ENCODE peak calls at places on chromosomes 16 and 17, in seven cellular contexts. K, C, W, X, A, B and H are unnamed samples.

GRCh38 chr16:30902070-30902972 is 5.9 kb downstream of the CTF1 start:
- DNase-seq in X (peak; percentile 69), K (peak; percentile 57), C (peak; percentile 38), A (peak; percentile 28), B (peak; percentile 67), W (peak; percentile 29), H (peak; percentile 64)

GRCh38 chr17:64461788-64462187 is 12.9 kb downstream of the MILR1 start:
- DNase-seq in X (no peak), A (no peak), K (no peak), B (no peak), W (no peak), C (no peak), H (no peak)

GRCh38 chr17:44794699-44795413 is 35.2 kb downstream of the GJC1 start:
- DNase-seq in X (no peak), B (peak; percentile 82), A (peak; percentile 86), W (no peak), K (peak; percentile 94), C (no peak), H (peak; percentile 96)

GRCh38 chr17:42135664-42136653 is 13.4 kb downstream of the HSPB9 start:
- DNase-seq in C (no peak), X (peak; percentile 13), A (peak; percentile 46), B (peak; percentile 91), K (peak; percentile 73), W (no peak), H (peak; percentile 73)

GRCh38 chr16:1327619-1327947 is 5.9 kb upstream of the BAIAP3 start:
- DNase-seq in C (no peak), X (no peak), K (no peak), W (no peak), B (no peak), A (no peak), H (no peak)

GRCh38 chr17:78446833-78447232 is 68.4 kb downstream of the PGS1 start:
- DNase-seq in X (no peak), A (no peak), C (no peak), B (no peak), W (no peak), K (no peak), H (no peak)

GRCh38 chr17:44924107-44924544 is 8.8 kb upstream of the GFAP start:
- DNase-seq in A (no peak), X (no peak), C (no peak), B (no peak), W (no peak), K (no peak), H (no peak)

GRCh38 chr17:49457564-49458535 is 37.2 kb upstream of the NGFR start:
- DNase-seq in K (no peak), X (no peak), W (no peak), B (no peak), C (no peak), A (no peak), H (no peak)

GRCh38 chr16:51146256-51146924 is 4.7 kb downstream of the SALL1 start:
- DNase-seq in X (no peak), K (peak; percentile 74), W (no peak), C (no peak), B (peak; percentile 59), A (peak; percentile 77), H (peak; percentile 57)

GRCh38 chr16:3413730-3414379 is 12.8 kb downstream of the ZNF174 start:
- DNase-seq in K (no peak), X (no peak), A (no peak), B (no peak), C (no peak), W (no peak), H (no peak)

GRCh38 chr16:77715145-77715544 is 7.2 kb upstream of the NUDT7 start:
- DNase-seq in B (no peak), C (no peak), K (no peak), W (no peak), X (no peak), A (no peak), H (no peak)

GRCh38 chr17:47276868-47277267 is 23.2 kb downstream of the ITGB3 start:
- DNase-seq in C (no peak), A (peak; percentile 85), W (no peak), X (peak; percentile 53), K (peak; percentile 92), B (peak; percentile 85), H (peak; percentile 90)

GRCh38 chr17:73096866-73097265 is 4.4 kb upstream of the SLC39A11 start:
- DNase-seq in X (no peak), A (peak; percentile 14), B (no peak), C (no peak), K (peak; percentile 31), W (no peak), H (peak; percentile 52)

GRCh38 chr16:31404353-31405064 is 11.4 kb downstream of the ITGAD start:
- DNase-seq in W (no peak), C (no peak), X (no peak), B (peak; percentile 14), A (no peak), K (peak; percentile 73), H (no peak)

GRCh38 chr17:80414508-80414802 is 512 bp upstream of the ENDOV start:
- DNase-seq in B (no peak), W (no peak), C (no peak), K (no peak), X (no peak), A (peak; percentile 5), H (peak; percentile 8)

GRCh38 chr16:56539667-56540066 is 19.8 kb upstream of the BBS2 start:
- DNase-seq in B (no peak), C (no peak), X (no peak), K (no peak), W (no peak), A (no peak), H (no peak)

GRCh38 chr17:76458580-76459490 is 5.9 kb upstream of the UBE2O start:
- DNase-seq in C (no peak), W (no peak), X (peak; percentile 31), A (peak; percentile 50), K (peak; percentile 43), B (peak; percentile 61), H (peak; percentile 37)

GRCh38 chr17:79948918-79949645 is 86.6 kb downstream of the TBC1D16 start:
- DNase-seq in A (peak; percentile 20), B (no peak), X (no peak), C (no peak), K (no peak), W (no peak), H (no peak)

GRCh38 chr16:2811703-2812471 is 5.2 kb upstream of the PRSS21 start:
- DNase-seq in C (no peak), K (no peak), A (no peak), W (no peak), B (no peak), X (no peak), H (no peak)

GRCh38 chr16:30069575-30070462 is 4.3 kb downstream of the ALDOA start:
- DNase-seq in K (peak; percentile 32), W (no peak), B (peak; percentile 53), C (no peak), A (no peak), X (no peak), H (no peak)

GRCh38 chr16:15966420-15967222 is 17.2 kb downstream of the ABCC1 start:
- DNase-seq in K (peak; percentile 87), A (peak; percentile 77), W (no peak), C (no peak), X (no peak), B (peak; percentile 55), H (peak; percentile 57)

GRCh38 chr16:648071-648785 is 937 bp upstream of the WDR90 start:
- DNase-seq in X (peak; percentile 29), B (no peak), K (no peak), W (no peak), C (no peak), A (no peak), H (no peak)

GRCh38 chr17:12318614-12319266 is 298.1 kb downstream of the MAP2K4 start:
- DNase-seq in K (no peak), B (peak; percentile 2), W (no peak), A (no peak), X (no peak), C (no peak), H (peak; percentile 21)

GRCh38 chr17:73711184-73711583 is 66.9 kb upstream of the SDK2 start:
- DNase-seq in B (no peak), W (no peak), C (no peak), X (no peak), A (no peak), K (no peak), H (no peak)

GRCh38 chr17:82062076-82062983 is 3.3 kb downstream of the DUS1L start:
- DNase-seq in X (no peak), W (no peak), K (no peak), A (no peak), B (no peak), C (no peak), H (no peak)

GRCh38 chr16:12675852-12676251 is 127.8 kb downstream of the CPPED1 start:
- DNase-seq in K (peak; percentile 65), X (no peak), W (no peak), C (no peak), B (peak; percentile 82), A (peak; percentile 66), H (peak; percentile 81)

GRCh38 chr17:1649116-1649843 is 386 bp downstream of the RILP start:
- DNase-seq in X (peak; percentile 60), B (peak; percentile 88), W (peak; percentile 56), A (peak; percentile 92), C (peak; percentile 74), K (peak; percentile 83), H (peak; percentile 88)

GRCh38 chr17:38879878-38880727 is 10.2 kb downstream of the LASP1 start:
- DNase-seq in W (no peak), K (peak; percentile 76), C (no peak), A (peak; percentile 82), B (peak; percentile 72), X (no peak), H (peak; percentile 89)

GRCh38 chr17:10021239-10021638 is 116.2 kb upstream of the RCVRN start:
- DNase-seq in C (no peak), A (peak; percentile 1), K (peak; percentile 18), X (no peak), B (peak; percentile 85), W (no peak), H (no peak)

GRCh38 chr16:55055262-55055661 is 124.6 kb downstream of the IRX5 start:
- DNase-seq in X (no peak), B (no peak), A (no peak), C (no peak), K (no peak), W (no peak), H (no peak)

GRCh38 chr17:75778861-75779249 is 5.8 kb upstream of the UNK start:
- DNase-seq in X (peak; percentile 32), K (no peak), B (no peak), C (no peak), A (no peak), W (peak; percentile 44), H (no peak)

GRCh38 chr16:15833551-15833950 is 23.3 kb downstream of the MYH11 start:
- DNase-seq in B (no peak), W (no peak), A (no peak), C (no peak), X (no peak), K (no peak), H (no peak)